ENCODE peak calls at places on chromosomes 16 and 17, in five cellular contexts. F is NB4, Z is tibial nerve, H is nephron progenitor cell, C is glutamatergic neuron. M is an unnamed sample.

GRCh38 chr17:53571342-53571741 is 251.4 kb upstream of the KIF2B start:
- DNase-seq in F (no peak), Z (no peak), H (no peak), C (no peak), M (no peak)

GRCh38 chr16:87248704-87249103 is 68.5 kb downstream of the C16orf95 start:
- DNase-seq in F (no peak), Z (no peak), H (no peak), C (no peak), M (no peak)

GRCh38 chr16:85029413-85029794 is 1.8 kb downstream of the KIAA0513 start:
- DNase-seq in F (peak; percentile 88), Z (no peak), H (no peak), C (no peak), M (no peak)

GRCh38 chr17:77425791-77426641 is 285.2 kb downstream of the SEC14L1 start:
- DNase-seq in F (peak; percentile 35), Z (peak; percentile 71), H (no peak), C (no peak), M (no peak)

GRCh38 chr16:10608687-10609409 is 28.4 kb upstream of the EMP2 start:
- DNase-seq in F (no peak), Z (no peak), H (no peak), C (no peak), M (no peak)

GRCh38 chr17:30600830-30601494 is 123.8 kb downstream of the GOSR1 start:
- DNase-seq in F (peak; percentile 52), Z (no peak), H (peak; percentile 38), C (no peak), M (no peak)

GRCh38 chr16:53457670-53458069 is 23.4 kb downstream of the RBL2 start:
- DNase-seq in F (peak; percentile 46), Z (no peak), H (no peak), C (no peak), M (peak; percentile 15)

GRCh38 chr16:47229651-47230050 is 85.9 kb upstream of the NETO2 start:
- DNase-seq in F (no peak), Z (no peak), H (no peak), C (no peak), M (no peak)

GRCh38 chr16:49855280-49855821 is 561 bp downstream of the ZNF423 start:
- DNase-seq in F (peak; percentile 85), Z (peak; percentile 70), H (peak; percentile 89), C (peak; percentile 90), M (peak; percentile 68)

GRCh38 chr17:17900615-17901520 is 64.1 kb upstream of the SREBF1 start:
- DNase-seq in F (no peak), Z (peak; percentile 85), H (no peak), C (no peak), M (no peak)

GRCh38 chr16:58450590-58450989 is 49.4 kb upstream of the NDRG4 start:
- DNase-seq in F (no peak), Z (no peak), H (no peak), C (no peak), M (no peak)

GRCh38 chr16:87951550-87952538 is 610 bp downstream of the BANP start:
- DNase-seq in F (peak; percentile 58), Z (no peak), H (peak; percentile 47), C (peak; percentile 58), M (no peak)

DNA sequence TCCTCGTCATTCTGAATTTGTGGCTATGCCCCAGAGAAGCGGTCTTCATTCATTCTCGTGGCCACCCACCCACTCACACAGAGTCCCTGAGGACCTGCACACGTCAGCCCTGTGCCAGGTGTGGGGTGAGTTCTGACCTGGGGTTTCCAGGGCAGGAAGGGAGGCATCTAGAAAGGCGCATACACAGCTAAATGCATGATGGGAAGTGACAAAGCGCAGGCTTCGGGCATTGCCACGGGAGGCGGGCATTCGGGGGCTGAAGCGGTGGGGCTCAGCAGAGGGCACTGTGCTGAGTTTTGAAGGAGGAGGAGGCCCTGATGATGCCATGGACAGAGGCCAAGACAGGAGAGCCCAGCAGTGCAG is 10.9 kb downstream of the UBALD2 start:
- DNase-seq in F (no peak), Z (no peak), H (no peak), C (no peak), M (no peak)
- TF ChIP-seq CTCF in F (no peak), Z (no peak), H (no peak), C (no peak), M (no peak)

GRCh38 chr17:48548687-48549621 is 4.0 kb upstream of the HOXB2 start:
- DNase-seq in F (no peak), Z (no peak), H (no peak), C (no peak), M (no peak)
- TF ChIP-seq CTCF in F (no peak), Z (no peak), H (no peak), C (no peak), M (no peak)

GRCh38 chr17:5975651-5976050 is 94.5 kb upstream of the WSCD1 start:
- DNase-seq in F (no peak), Z (no peak), H (no peak), C (no peak), M (no peak)

GRCh38 chr17:5973410-5973809 is 96.8 kb upstream of the WSCD1 start:
- DNase-seq in F (no peak), Z (no peak), H (no peak), C (no peak), M (no peak)

DNA sequence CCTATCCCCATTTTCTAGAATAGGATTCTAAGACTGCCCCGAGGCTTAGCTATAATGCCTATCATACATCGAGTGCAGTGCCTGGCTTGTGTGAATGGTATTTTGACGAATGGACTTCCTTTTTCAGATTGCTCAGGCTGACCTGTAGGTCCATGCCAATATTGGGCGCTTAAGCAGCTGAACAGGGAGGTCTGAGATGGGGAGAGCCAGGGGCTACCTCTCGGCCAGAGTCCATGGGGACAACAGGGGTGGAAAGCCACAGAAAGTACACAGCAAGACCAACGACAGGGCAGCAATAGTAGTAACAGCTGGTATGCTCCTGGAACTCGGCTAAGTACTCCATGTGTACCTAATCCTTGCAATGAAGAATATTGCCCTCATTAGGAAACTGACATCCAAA is 91.7 kb upstream of the WSCD1 start:
- DNase-seq in F (no peak), Z (no peak), H (no peak), C (no peak), M (no peak)
- TF ChIP-seq CTCF in F (no peak), Z (no peak), H (no peak), C (no peak), M (no peak)

GRCh38 chr17:29585080-29585751 is 4.2 kb downstream of the GIT1 start:
- DNase-seq in F (no peak), Z (no peak), H (peak; percentile 8), C (no peak), M (no peak)
- TF ChIP-seq CTCF in F (peak; percentile 50), Z (no peak), H (no peak), C (no peak), M (peak; percentile 3)

GRCh38 chr16:66429290-66429962 is 2.3 kb downstream of the BEAN1 start:
- DNase-seq in F (no peak), Z (no peak), H (peak; percentile 12), C (peak; percentile 26), M (no peak)
- TF ChIP-seq CTCF in F (peak; percentile 10), Z (no peak), H (peak; percentile 20), C (peak; percentile 30), M (no peak)

GRCh38 chr16:1336619-1337018 is 3.2 kb downstream of the BAIAP3 start:
- DNase-seq in F (no peak), Z (no peak), H (no peak), C (no peak), M (no peak)

GRCh38 chr16:1337486-1337885 is 4.0 kb downstream of the BAIAP3 start:
- DNase-seq in F (peak; percentile 32), Z (no peak), H (no peak), C (peak; percentile 62), M (no peak)

GRCh38 chr16:1334739-1335138 is 1.3 kb downstream of the BAIAP3 start:
- DNase-seq in F (no peak), Z (no peak), H (no peak), C (no peak), M (no peak)

GRCh38 chr16:1335211-1335971 is 1.9 kb downstream of the BAIAP3 start:
- DNase-seq in F (no peak), Z (no peak), H (no peak), C (no peak), M (no peak)

DNA sequence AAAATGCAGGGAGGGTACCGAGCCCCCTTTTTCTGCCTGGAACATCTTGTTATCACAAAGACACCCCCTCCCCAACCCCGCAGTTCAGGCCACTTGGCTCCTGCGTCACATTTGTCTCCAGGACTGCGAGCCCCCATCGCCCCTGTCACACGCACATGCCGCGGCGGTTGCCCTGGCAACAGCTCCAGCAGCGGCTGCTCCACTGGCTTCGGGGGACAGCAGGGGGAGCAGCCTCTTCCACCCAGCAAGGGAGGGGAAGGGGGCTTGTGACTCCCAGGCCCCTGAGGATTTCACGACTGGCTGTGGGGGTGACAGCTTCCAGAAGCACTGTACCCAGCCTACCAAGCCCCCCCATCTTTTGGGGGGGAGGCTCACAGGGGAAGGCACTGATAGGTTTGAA is 2.6 kb downstream of the BAIAP3 start:
- DNase-seq in F (no peak), Z (no peak), H (peak; percentile 69), C (peak; percentile 68), M (no peak)
- TF ChIP-seq CTCF in F (no peak), Z (no peak), H (no peak), C (no peak), M (no peak)

DNA sequence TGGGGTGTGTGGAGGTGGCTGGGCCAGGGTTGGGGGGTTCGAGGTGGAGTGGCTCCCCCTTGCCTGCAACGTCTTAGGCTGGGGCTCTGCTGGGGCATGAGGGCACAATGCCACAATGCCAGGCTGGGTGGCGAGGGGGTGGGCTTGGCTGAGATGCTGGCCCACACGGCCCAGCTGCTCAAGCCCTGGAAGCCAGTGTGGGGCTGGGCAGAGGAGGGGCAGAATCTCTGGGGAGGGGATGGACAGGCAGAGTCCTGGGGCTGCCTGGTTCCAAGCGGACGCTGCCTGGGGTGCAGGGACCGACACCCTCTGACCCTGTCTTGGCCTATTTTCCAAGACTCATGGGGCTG is 37.5 kb upstream of the SSTR5 start:
- DNase-seq in F (no peak), Z (no peak), H (no peak), C (no peak), M (no peak)
- TF ChIP-seq CTCF in F (no peak), Z (no peak), H (no peak), C (no peak), M (no peak)